ENCODE peak calls at places on chromosome 19, in four cellular contexts. D is activated CD4-positive, alpha-beta T cell treated with anti-CD3 and anti-CD28 coated beads, Interleukin-2, amount 50 U/mL, for 24 hours; A is right lobe of liver; M is stimulated activated CD8-positive, alpha-beta memory T cell treated with anti-CD3 and anti-CD28 coated beads, Interleukin-2, amount 100 ng/mL, for 48 hours. C is an unnamed sample.

GRCh38 chr19:38392707-38393308 is 4.3 kb downstream of the SPRED3 start:
- DNase-seq in M (no peak), D (no peak), A (no peak), C (no peak)

GRCh38 chr19:40907968-40908735 is 26.1 kb upstream of the CYP2A7 start:
- DNase-seq in A (no peak), D (peak; percentile 59), M (peak; percentile 11), C (peak; percentile 73)

GRCh38 chr19:7478173-7478842 is 10.5 kb downstream of the PEX11G start:
- DNase-seq in M (no peak), D (no peak), A (no peak), C (no peak)

GRCh38 chr19:4016903-4017638 is 9.5 kb downstream of the PIAS4 start:
- DNase-seq in M (no peak), D (no peak), A (no peak), C (no peak)

GRCh38 chr19:1069009-1069779 is 2.2 kb downstream of the ARHGAP45 start:
- DNase-seq in D (no peak), M (no peak), A (peak; percentile 84), C (peak; percentile 72)

GRCh38 chr19:5809469-5809868 is 4.6 kb downstream of the NRTN start:
- DNase-seq in A (no peak), M (no peak), D (no peak), C (no peak)

GRCh38 chr19:34888091-34888490 is 38.6 kb upstream of the ZNF30 start:
- DNase-seq in M (no peak), A (no peak), D (no peak), C (no peak)

GRCh38 chr19:29535984-29536508 is 10.3 kb downstream of the VSTM2B start:
- DNase-seq in D (no peak), A (peak; percentile 7), M (no peak), C (no peak)

GRCh38 chr19:13796301-13797057 is 1.2 kb downstream of the ZSWIM4 start:
- DNase-seq in M (no peak), D (no peak), A (no peak), C (no peak)

GRCh38 chr19:10812902-10813404 is 23.1 kb downstream of the TMED1 start:
- DNase-seq in D (no peak), A (no peak), M (peak; percentile 27), C (no peak)

GRCh38 chr19:56597696-56598095 is 2.6 kb downstream of the ZNF71 start:
- DNase-seq in D (no peak), M (no peak), A (no peak), C (no peak)

GRCh38 chr19:17564783-17565182 is 9.3 kb downstream of the COLGALT1 start:
- DNase-seq in D (no peak), M (no peak), A (no peak), C (no peak)

GRCh38 chr19:55305491-55305890 is 19.6 kb downstream of the TMEM150B start:
- DNase-seq in M (no peak), A (no peak), D (peak; percentile 36), C (peak; percentile 31)

GRCh38 chr19:31260171-31260933 is 88.9 kb downstream of the TSHZ3 start:
- DNase-seq in M (no peak), D (no peak), A (no peak), C (no peak)

GRCh38 chr19:31220540-31220939 is 128.7 kb downstream of the TSHZ3 start:
- DNase-seq in A (no peak), D (peak; percentile 21), M (no peak), C (peak; percentile 18)

GRCh38 chr19:49490287-49491029 is 3.0 kb downstream of the RPL13A start:
- DNase-seq in A (no peak), M (no peak), D (no peak), C (no peak)

GRCh38 chr19:4773047-4773640 is 18.4 kb upstream of the FEM1A start:
- DNase-seq in D (no peak), M (no peak), A (no peak), C (no peak)

GRCh38 chr19:6740589-6741348 is 1.3 kb downstream of the TRIP10 start:
- DNase-seq in A (no peak), D (no peak), M (no peak), C (peak; percentile 19)

GRCh38 chr19:14089412-14089661 is 1.2 kb downstream of the SAMD1 start:
- DNase-seq in A (no peak), D (peak; percentile 4), M (no peak), C (peak; percentile 12)

GRCh38 chr19:46904114-46905060 is 43.6 kb downstream of the ARHGAP35 start:
- DNase-seq in A (no peak), M (no peak), D (no peak), C (no peak)

GRCh38 chr19:39362682-39363657 is 20.7 kb downstream of the SAMD4B start:
- DNase-seq in M (no peak), A (no peak), D (no peak), C (no peak)

GRCh38 chr19:2176336-2176994 is 12.7 kb downstream of the DOT1L start:
- DNase-seq in M (no peak), D (no peak), A (no peak), C (no peak)

GRCh38 chr19:14563989-14564650 is 7.7 kb downstream of the NDUFB7 start:
- DNase-seq in M (peak; percentile 57), A (no peak), D (peak; percentile 45), C (peak; percentile 48)

GRCh38 chr19:34128558-34129250 is 43.6 kb upstream of the LSM14A start:
- DNase-seq in A (no peak), D (no peak), M (no peak), C (no peak)

GRCh38 chr19:8150178-8150865 is 930 bp upstream of the FBN3 start:
- DNase-seq in M (no peak), A (no peak), D (no peak), C (no peak)

GRCh38 chr19:34733266-34733825 is 697 bp upstream of the ZNF181 start:
- DNase-seq in D (no peak), M (no peak), A (no peak), C (peak; percentile 25)

GRCh38 chr19:29546583-29547190 is 20.9 kb downstream of the VSTM2B start:
- DNase-seq in M (no peak), A (peak; percentile 19), D (no peak), C (no peak)

GRCh38 chr19:38656171-38656981 is 8.9 kb downstream of the ACTN4 start:
- DNase-seq in A (no peak), D (peak; percentile 55), M (no peak), C (peak; percentile 19)

GRCh38 chr19:3658004-3658822 is 31.6 kb upstream of the CACTIN start:
- DNase-seq in D (no peak), M (no peak), A (peak; percentile 94), C (no peak)

GRCh38 chr19:28426902-28427232 is 786.1 kb downstream of the UQCRFS1 start:
- DNase-seq in A (no peak), M (no peak), D (no peak), C (no peak)

GRCh38 chr19:45097776-45098520 is 5.0 kb downstream of the PPP1R37 start:
- DNase-seq in M (no peak), D (no peak), A (no peak), C (no peak)

GRCh38 chr19:45428385-45429231 is 4.9 kb upstream of the ERCC1 start:
- DNase-seq in A (no peak), M (no peak), D (no peak), C (no peak)

GRCh38 chr19:5418676-5419075 is 36.5 kb upstream of the ZNRF4 start:
- DNase-seq in D (no peak), A (no peak), M (no peak), C (no peak)

GRCh38 chr19:55641376-55642152 is 762 bp downstream of the ZNF580 start:
- DNase-seq in D (no peak), A (peak; percentile 39), M (no peak), C (no peak)

GRCh38 chr19:48633148-48634035 is 3.8 kb downstream of the DBP start:
- DNase-seq in M (no peak), A (no peak), D (no peak), C (no peak)

GRCh38 chr19:51514866-51515481 is 13.4 kb upstream of the SIGLEC12 start:
- DNase-seq in A (no peak), M (no peak), D (peak; percentile 46), C (no peak)

GRCh38 chr19:32708457-32708856 is 11.1 kb upstream of the TDRD12 start:
- DNase-seq in D (no peak), A (no peak), M (no peak), C (no peak)

GRCh38 chr19:17406039-17406886 is 833 bp upstream of the BST2 start:
- DNase-seq in A (no peak), M (no peak), D (no peak), C (no peak)